ENCODE peak calls at places on chromosomes 3 and 15, in ten cellular contexts. One of them, this sample, is unnamed.
A peak's percentile ranks its signal among the peaks of the same experiment; 100 is the strongest.

GRCh38 chr3:53821631-53822068 is 24.6 kb downstream of the CHDH start:
- DNase-seq in fibroblast of mammary gland: peak; percentile 6
- DNase-seq in glutamatergic neuron: peak; percentile 5
- DNase-seq in mesenteric fat pad: no peak
- DNase-seq in activated T-helper 1 cell treated with anti-CD3 and anti-CD28 coated beads, Interleukin-12 subunit alpha, Interleukin-12 subunit beta, Interleukin-2, Interleukin-4 antibody, amounts not matched to agents 30 ng/mL and 10 ng/mL and 1 ng/mL, durations not matched to agents 14 hours and 24 hours and 36 hours: no peak
- DNase-seq in NCI-H1092: no peak
- DNase-seq in GM19239: no peak
- DNase-seq in activated CD8-positive, alpha-beta memory T cell treated with anti-CD3 and anti-CD28 coated beads for 24 hours: no peak
- DNase-seq in H9: no peak
- DNase-seq in ELR: no peak
- DNase-seq in this sample: peak; percentile 23

GRCh38 chr15:78599189-78599588 is 21.6 kb downstream of the CHRNA3 start:
- DNase-seq in fibroblast of mammary gland: peak; percentile 3
- DNase-seq in glutamatergic neuron: no peak
- DNase-seq in mesenteric fat pad: peak; percentile 43
- DNase-seq in activated T-helper 1 cell treated with anti-CD3 and anti-CD28 coated beads, Interleukin-12 subunit alpha, Interleukin-12 subunit beta, Interleukin-2, Interleukin-4 antibody, amounts not matched to agents 30 ng/mL and 10 ng/mL and 1 ng/mL, durations not matched to agents 14 hours and 24 hours and 36 hours: no peak
- DNase-seq in NCI-H1092: no peak
- DNase-seq in GM19239: no peak
- DNase-seq in activated CD8-positive, alpha-beta memory T cell treated with anti-CD3 and anti-CD28 coated beads for 24 hours: no peak
- DNase-seq in H9: no peak
- DNase-seq in ELR: no peak
- DNase-seq in this sample: no peak

GRCh38 chr3:69324362-69325025 is 61.4 kb downstream of the FRMD4B start:
- DNase-seq in fibroblast of mammary gland: no peak
- DNase-seq in glutamatergic neuron: no peak
- DNase-seq in mesenteric fat pad: no peak
- DNase-seq in activated T-helper 1 cell treated with anti-CD3 and anti-CD28 coated beads, Interleukin-12 subunit alpha, Interleukin-12 subunit beta, Interleukin-2, Interleukin-4 antibody, amounts not matched to agents 30 ng/mL and 10 ng/mL and 1 ng/mL, durations not matched to agents 14 hours and 24 hours and 36 hours: no peak
- DNase-seq in NCI-H1092: no peak
- DNase-seq in GM19239: no peak
- DNase-seq in activated CD8-positive, alpha-beta memory T cell treated with anti-CD3 and anti-CD28 coated beads for 24 hours: no peak
- DNase-seq in H9: no peak
- DNase-seq in ELR: peak; percentile 17
- DNase-seq in this sample: no peak

GRCh38 chr3:122314467-122314866 is 10.6 kb upstream of the CSTA start:
- DNase-seq in fibroblast of mammary gland: peak; percentile 35
- DNase-seq in glutamatergic neuron: no peak
- DNase-seq in mesenteric fat pad: no peak
- DNase-seq in activated T-helper 1 cell treated with anti-CD3 and anti-CD28 coated beads, Interleukin-12 subunit alpha, Interleukin-12 subunit beta, Interleukin-2, Interleukin-4 antibody, amounts not matched to agents 30 ng/mL and 10 ng/mL and 1 ng/mL, durations not matched to agents 14 hours and 24 hours and 36 hours: no peak
- DNase-seq in NCI-H1092: no peak
- DNase-seq in GM19239: no peak
- DNase-seq in activated CD8-positive, alpha-beta memory T cell treated with anti-CD3 and anti-CD28 coated beads for 24 hours: no peak
- DNase-seq in H9: no peak
- DNase-seq in ELR: peak; percentile 55
- DNase-seq in this sample: no peak

GRCh38 chr3:18238721-18239331 is 186.3 kb downstream of the SATB1 start:
- DNase-seq in fibroblast of mammary gland: no peak
- DNase-seq in glutamatergic neuron: no peak
- DNase-seq in mesenteric fat pad: no peak
- DNase-seq in activated T-helper 1 cell treated with anti-CD3 and anti-CD28 coated beads, Interleukin-12 subunit alpha, Interleukin-12 subunit beta, Interleukin-2, Interleukin-4 antibody, amounts not matched to agents 30 ng/mL and 10 ng/mL and 1 ng/mL, durations not matched to agents 14 hours and 24 hours and 36 hours: no peak
- DNase-seq in NCI-H1092: no peak
- DNase-seq in GM19239: no peak
- DNase-seq in activated CD8-positive, alpha-beta memory T cell treated with anti-CD3 and anti-CD28 coated beads for 24 hours: no peak
- DNase-seq in H9: no peak
- DNase-seq in ELR: peak; percentile 25
- DNase-seq in this sample: no peak

GRCh38 chr15:64478863-64479262 is 18.5 kb downstream of the ZNF609 start:
- DNase-seq in fibroblast of mammary gland: peak; percentile 73
- DNase-seq in glutamatergic neuron: no peak
- DNase-seq in mesenteric fat pad: no peak
- DNase-seq in activated T-helper 1 cell treated with anti-CD3 and anti-CD28 coated beads, Interleukin-12 subunit alpha, Interleukin-12 subunit beta, Interleukin-2, Interleukin-4 antibody, amounts not matched to agents 30 ng/mL and 10 ng/mL and 1 ng/mL, durations not matched to agents 14 hours and 24 hours and 36 hours: no peak
- DNase-seq in NCI-H1092: no peak
- DNase-seq in GM19239: no peak
- DNase-seq in activated CD8-positive, alpha-beta memory T cell treated with anti-CD3 and anti-CD28 coated beads for 24 hours: no peak
- DNase-seq in H9: no peak
- DNase-seq in ELR: no peak
- DNase-seq in this sample: peak; percentile 77

GRCh38 chr15:51499379-51499976 is 123.1 kb downstream of the DMXL2 start:
- DNase-seq in fibroblast of mammary gland: peak; percentile 61
- DNase-seq in glutamatergic neuron: no peak
- DNase-seq in mesenteric fat pad: no peak
- DNase-seq in activated T-helper 1 cell treated with anti-CD3 and anti-CD28 coated beads, Interleukin-12 subunit alpha, Interleukin-12 subunit beta, Interleukin-2, Interleukin-4 antibody, amounts not matched to agents 30 ng/mL and 10 ng/mL and 1 ng/mL, durations not matched to agents 14 hours and 24 hours and 36 hours: no peak
- DNase-seq in NCI-H1092: no peak
- DNase-seq in GM19239: peak; percentile 7
- DNase-seq in activated CD8-positive, alpha-beta memory T cell treated with anti-CD3 and anti-CD28 coated beads for 24 hours: no peak
- DNase-seq in H9: no peak
- DNase-seq in ELR: peak; percentile 62
- DNase-seq in this sample: peak; percentile 66

GRCh38 chr3:55128201-55128870 is 200.5 kb upstream of the LRTM1 start:
- DNase-seq in fibroblast of mammary gland: peak; percentile 92
- DNase-seq in glutamatergic neuron: no peak
- DNase-seq in mesenteric fat pad: no peak
- DNase-seq in activated T-helper 1 cell treated with anti-CD3 and anti-CD28 coated beads, Interleukin-12 subunit alpha, Interleukin-12 subunit beta, Interleukin-2, Interleukin-4 antibody, amounts not matched to agents 30 ng/mL and 10 ng/mL and 1 ng/mL, durations not matched to agents 14 hours and 24 hours and 36 hours: no peak
- DNase-seq in NCI-H1092: no peak
- DNase-seq in GM19239: no peak
- DNase-seq in activated CD8-positive, alpha-beta memory T cell treated with anti-CD3 and anti-CD28 coated beads for 24 hours: no peak
- DNase-seq in H9: no peak
- DNase-seq in ELR: no peak
- DNase-seq in this sample: peak; percentile 55

GRCh38 chr15:31098491-31098917 is 3.0 kb downstream of the TRPM1 start:
- DNase-seq in fibroblast of mammary gland: no peak
- DNase-seq in glutamatergic neuron: no peak
- DNase-seq in mesenteric fat pad: no peak
- DNase-seq in activated T-helper 1 cell treated with anti-CD3 and anti-CD28 coated beads, Interleukin-12 subunit alpha, Interleukin-12 subunit beta, Interleukin-2, Interleukin-4 antibody, amounts not matched to agents 30 ng/mL and 10 ng/mL and 1 ng/mL, durations not matched to agents 14 hours and 24 hours and 36 hours: no peak
- DNase-seq in NCI-H1092: no peak
- DNase-seq in GM19239: no peak
- DNase-seq in activated CD8-positive, alpha-beta memory T cell treated with anti-CD3 and anti-CD28 coated beads for 24 hours: no peak
- DNase-seq in H9: no peak
- DNase-seq in ELR: no peak
- DNase-seq in this sample: no peak

GRCh38 chr3:67605377-67605776 is 49.0 kb downstream of the SUCLG2 start:
- DNase-seq in fibroblast of mammary gland: peak; percentile 81
- DNase-seq in glutamatergic neuron: no peak
- DNase-seq in mesenteric fat pad: no peak
- DNase-seq in activated T-helper 1 cell treated with anti-CD3 and anti-CD28 coated beads, Interleukin-12 subunit alpha, Interleukin-12 subunit beta, Interleukin-2, Interleukin-4 antibody, amounts not matched to agents 30 ng/mL and 10 ng/mL and 1 ng/mL, durations not matched to agents 14 hours and 24 hours and 36 hours: no peak
- DNase-seq in NCI-H1092: no peak
- DNase-seq in GM19239: no peak
- DNase-seq in activated CD8-positive, alpha-beta memory T cell treated with anti-CD3 and anti-CD28 coated beads for 24 hours: no peak
- DNase-seq in H9: no peak
- DNase-seq in ELR: peak; percentile 78
- DNase-seq in this sample: peak; percentile 83

This sample was measured in iris pigment epithelial cell.